ENCODE peak calls at places on chromosome 7, in nine cellular contexts. B is ovary, H is bronchial epithelial cell, S is fibroblast of mammary gland, L is cardiac muscle cell, O is brain microvascular endothelial cell, Y is A549, D is stomach, W is AG09309. N is an unnamed sample.

GRCh38 chr7:13792208-13792607 is 197.3 kb downstream of the ETV1 start:
- DNase-seq in Y (no peak), O (no peak), L (no peak), H (no peak), S (no peak), W (no peak), D (no peak), B (no peak), N (no peak)

GRCh38 chr7:36668080-36668479 is 56.2 kb downstream of the AOAH start:
- DNase-seq in H (peak; percentile 51), O (no peak), L (no peak), D (no peak), W (no peak), S (peak; percentile 20), B (no peak), Y (no peak), N (no peak)

GRCh38 chr7:4755045-4755444 is 20.4 kb upstream of the AP5Z1 start:
- DNase-seq in B (no peak), L (no peak), S (no peak), Y (no peak), O (no peak), D (no peak), W (no peak), H (no peak), N (no peak)

GRCh38 chr7:40717242-40717641 is 582.4 kb downstream of the SUGCT start:
- DNase-seq in Y (peak; percentile 85), B (peak; percentile 53), L (peak; percentile 70), O (peak; percentile 90), W (peak; percentile 62), S (peak; percentile 94), H (peak; percentile 90), D (peak; percentile 81), N (peak; percentile 60)

GRCh38 chr7:18116661-18117060 is 89.0 kb upstream of the PRPS1L1 start:
- DNase-seq in O (no peak), B (no peak), H (no peak), L (no peak), S (no peak), W (no peak), Y (no peak), D (no peak), N (no peak)

GRCh38 chr7:100694196-100694745 is at the start of gene GIGYF1:
- DNase-seq in W (no peak), O (no peak), Y (peak; percentile 65), S (peak; percentile 42), L (peak; percentile 86), D (peak; percentile 80), B (peak; percentile 83), H (no peak), N (no peak)

GRCh38 chr7:108284349-108285017 is 154.3 kb upstream of the LAMB4 start:
- DNase-seq in B (no peak), S (no peak), W (no peak), H (no peak), Y (no peak), O (no peak), L (no peak), D (no peak), N (no peak)

GRCh38 chr7:45430397-45430796 is 143.8 kb upstream of the ADCY1 start:
- DNase-seq in S (no peak), Y (no peak), D (no peak), H (no peak), W (no peak), B (no peak), L (no peak), O (no peak), N (no peak)

GRCh38 chr7:42071372-42072261 is 165.4 kb downstream of the GLI3 start:
- DNase-seq in W (peak; percentile 11), L (peak; percentile 28), S (peak; percentile 91), B (no peak), H (peak; percentile 67), O (no peak), D (no peak), Y (no peak), N (no peak)

GRCh38 chr7:70707823-70708243 is 424.1 kb upstream of the GALNT17 start:
- DNase-seq in S (no peak), W (no peak), L (peak; percentile 75), H (no peak), Y (no peak), B (no peak), D (no peak), O (peak; percentile 18), N (no peak)

GRCh38 chr7:77831481-77831880 is 32.9 kb downstream of the PHTF2 start:
- DNase-seq in O (no peak), S (no peak), H (peak; percentile 77), L (no peak), D (no peak), B (no peak), W (no peak), Y (no peak), N (no peak)

DNA sequence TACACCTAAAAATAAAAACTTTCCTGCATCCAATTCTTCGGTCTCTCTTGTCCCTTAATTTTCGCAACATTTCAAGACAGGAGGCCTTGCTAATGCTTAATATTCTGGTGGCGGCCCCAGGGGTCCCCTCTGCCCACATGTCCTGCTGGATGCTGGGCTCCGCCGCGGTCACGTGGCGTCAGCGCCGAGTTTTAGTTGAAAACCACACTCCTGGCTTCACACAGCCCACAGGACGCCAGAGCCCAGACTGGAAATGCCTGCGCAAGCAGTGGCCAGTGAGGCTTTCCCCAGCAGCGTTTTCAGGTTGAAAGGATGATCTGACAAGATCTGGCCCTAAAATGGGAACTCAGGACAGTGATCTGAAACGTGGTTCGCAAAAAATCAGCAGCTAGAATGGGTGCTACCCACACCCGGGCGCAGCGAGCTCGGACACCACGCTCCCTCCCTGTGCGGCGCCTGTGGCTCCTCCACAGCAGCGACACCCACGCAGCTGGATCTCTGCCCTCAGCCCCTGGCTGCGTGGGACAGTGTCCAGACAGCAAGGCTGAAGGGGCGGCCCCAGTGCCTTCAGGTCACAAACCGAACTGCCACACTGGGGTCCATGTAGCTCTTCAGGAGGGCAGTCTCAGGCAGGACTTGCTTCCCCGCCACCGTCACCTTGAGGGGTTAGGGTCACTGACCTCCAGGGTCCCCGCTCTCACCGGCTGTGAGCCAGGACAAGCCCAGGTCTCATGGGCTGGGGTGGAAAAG is 11.6 kb upstream of the CYREN start:
- DNase-seq in L (no peak), W (no peak), O (no peak), S (no peak), B (no peak), H (no peak), Y (no peak), D (peak; percentile 22), N (no peak)
- H3K4me3 ChIP-seq in L (no peak overlapping the region), W (no peak overlapping the region), O (no peak overlapping the region), S (no peak overlapping the region), B (no peak overlapping the region), H (no peak overlapping the region), Y (no peak overlapping the region), D (no peak overlapping the region), N (no peak overlapping the region)

GRCh38 chr7:48224042-48224441 is 52.8 kb downstream of the ABCA13 start:
- DNase-seq in Y (no peak), L (no peak), D (no peak), H (no peak), S (no peak), W (no peak), O (no peak), B (no peak), N (no peak)
- TF ChIP-seq CTCF in Y (no peak), L (no peak), D (no peak), H (no peak), S (no peak), W (no peak), O (no peak), B (no peak), N (no peak)

GRCh38 chr7:129777195-129777844 is 165.8 kb downstream of the NRF1 start:
- DNase-seq in D (no peak), Y (no peak), S (no peak), O (no peak), H (no peak), B (no peak), L (no peak), W (no peak), N (no peak)

GRCh38 chr7:129776397-129776792 is 164.9 kb downstream of the NRF1 start:
- DNase-seq in B (no peak), D (no peak), O (no peak), Y (no peak), W (no peak), L (no peak), H (no peak), S (no peak), N (no peak)

GRCh38 chr7:129779602-129780256 is 168.2 kb downstream of the NRF1 start:
- DNase-seq in Y (no peak), H (peak; percentile 43), W (no peak), D (peak; percentile 72), B (peak; percentile 31), O (no peak), L (peak; percentile 68), S (no peak), N (no peak)

GRCh38 chr7:129778770-129779601 is 167.5 kb downstream of the NRF1 start:
- DNase-seq in H (no peak), B (no peak), Y (no peak), L (no peak), W (no peak), D (no peak), O (no peak), S (no peak), N (no peak)

DNA sequence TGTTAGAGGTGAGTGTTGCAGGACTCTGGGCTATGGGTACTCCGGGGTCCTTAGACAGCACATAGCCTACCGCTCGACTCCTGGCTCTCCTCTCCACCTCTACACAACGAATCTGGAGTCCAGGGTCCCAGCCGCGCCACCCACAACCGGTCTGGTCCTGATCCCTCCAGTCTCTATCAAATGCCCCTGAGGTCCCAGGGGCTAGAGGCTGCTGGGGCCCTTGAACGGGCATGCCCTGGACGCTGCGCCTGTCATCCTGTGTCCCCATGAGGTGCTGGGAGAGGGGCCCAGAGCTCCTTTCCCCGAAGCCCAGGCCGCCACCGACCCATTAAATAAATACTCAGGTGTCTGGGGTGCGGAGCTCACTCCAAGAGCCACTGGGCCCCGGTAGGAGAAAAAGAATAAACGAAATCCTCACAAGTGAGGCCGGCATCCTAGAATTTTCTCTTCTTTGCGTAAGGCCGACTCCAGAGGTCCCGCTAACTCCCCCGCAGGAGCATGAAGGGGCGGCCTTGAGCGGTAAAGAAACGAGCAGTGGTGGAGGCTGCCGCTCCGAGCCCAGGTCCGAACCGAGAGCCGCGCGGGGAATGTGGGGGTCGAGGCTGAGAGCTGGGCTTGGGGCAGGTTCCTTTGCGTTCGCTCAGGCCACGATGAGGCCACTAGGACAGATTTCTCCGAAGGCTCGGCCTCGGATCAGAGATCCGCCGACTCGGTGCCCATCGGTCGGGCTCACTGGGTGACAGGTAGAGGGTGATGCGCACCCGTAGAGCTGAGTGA is 166.7 kb downstream of the NRF1 start:
- DNase-seq in S (no peak), L (no peak), D (no peak), W (no peak), H (no peak), B (no peak), Y (no peak), O (no peak), N (no peak)
- H3K4me3 ChIP-seq in S (no peak overlapping the region), L (no peak overlapping the region), D (peak overlapping the region; percentile 55), W (no peak overlapping the region), H (peak overlapping the region; percentile 93), B (no peak overlapping the region), Y (peak overlapping the region; percentile 69), O (no peak overlapping the region), N (no peak overlapping the region)

DNA sequence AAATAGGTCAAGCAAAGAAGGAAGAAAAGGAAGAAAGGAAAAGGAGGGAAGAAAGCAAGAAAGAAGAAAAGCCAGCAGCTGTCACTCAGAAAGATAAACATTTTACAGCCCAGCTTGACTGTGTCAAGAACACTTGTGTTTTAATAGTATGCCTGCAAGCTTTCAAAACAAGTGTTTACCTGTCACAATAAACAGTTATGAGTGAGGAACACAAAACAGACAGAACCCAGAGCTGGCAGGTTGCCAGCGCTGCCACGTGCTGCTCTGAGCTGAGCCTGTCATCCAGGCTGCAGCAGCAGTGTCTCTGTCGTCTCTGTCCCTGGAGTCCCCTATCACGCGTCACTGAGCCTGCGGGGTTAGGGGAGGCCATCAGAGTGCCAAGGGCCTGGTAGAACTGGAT is 827.6 kb upstream of the AUTS2 start:
- DNase-seq in S (no peak), L (peak; percentile 64), O (no peak), H (no peak), W (no peak), D (no peak), B (no peak), Y (no peak), N (no peak)
- TF ChIP-seq CTCF in S (no peak), L (no peak), O (no peak), H (no peak), W (no peak), D (no peak), B (no peak), Y (no peak), N (no peak)